ENCODE peak calls at places on chromosomes 16 and 17, in eight cellular contexts. C is SK-N-MC, B is GM12891, J is stomach, H is HCT116, O is esophagus muscularis mucosa, K is H1, W is sigmoid colon. I is an unnamed sample.

GRCh38 chr17:43360376-43360738 is 38.4 kb upstream of the ARL4D start:
- DNase-seq in C (no peak), B (no peak), J (peak; percentile 59), H (no peak), O (peak; percentile 92), K (no peak), W (peak; percentile 88), I (peak; percentile 76)

GRCh38 chr17:42895185-42895555 is 5.4 kb upstream of the G6PC1 start:
- DNase-seq in C (no peak), B (no peak), J (peak; percentile 72), H (peak; percentile 8), O (peak; percentile 93), K (no peak), W (peak; percentile 90), I (peak; percentile 10)

GRCh38 chr16:5865231-5865630 is 767.6 kb upstream of the EEF2KMT start:
- DNase-seq in C (no peak), B (no peak), J (no peak), H (no peak), O (no peak), K (no peak), W (no peak), I (no peak)

GRCh38 chr17:81121841-81122733 is 43.2 kb upstream of the PVALEF start:
- DNase-seq in C (no peak), B (no peak), J (no peak), H (no peak), O (no peak), K (no peak), W (no peak), I (no peak)

GRCh38 chr17:76523084-76524037 is 14.1 kb downstream of the CYGB start:
- DNase-seq in C (no peak), B (peak; percentile 83), J (peak; percentile 83), H (peak; percentile 58), O (no peak), K (peak; percentile 49), W (peak; percentile 85), I (peak; percentile 46)

GRCh38 chr16:19118938-19119431 is 5.2 kb downstream of the ITPRIPL2 start:
- DNase-seq in C (no peak), B (no peak), J (no peak), H (no peak), O (no peak), K (no peak), W (peak; percentile 81), I (no peak)

GRCh38 chr17:31390748-31391495 is 553 bp upstream of the RAB11FIP4 start:
- DNase-seq in C (no peak), B (no peak), J (peak; percentile 23), H (no peak), O (peak; percentile 77), K (no peak), W (no peak), I (no peak)

GRCh38 chr17:75842411-75842810 is 1.8 kb downstream of the UNC13D start:
- DNase-seq in C (no peak), B (no peak), J (no peak), H (no peak), O (no peak), K (no peak), W (peak; percentile 65), I (no peak)

GRCh38 chr16:48676836-48677235 is 66.9 kb upstream of the N4BP1 start:
- DNase-seq in C (peak; percentile 48), B (no peak), J (no peak), H (no peak), O (no peak), K (no peak), W (no peak), I (no peak)

GRCh38 chr17:76714822-76715461 is 4.2 kb upstream of the MXRA7 start:
- DNase-seq in C (no peak), B (no peak), J (peak; percentile 72), H (no peak), O (no peak), K (no peak), W (peak; percentile 80), I (no peak)

GRCh38 chr17:17175917-17176316 is 30.2 kb downstream of the PLD6 start:
- DNase-seq in C (no peak), B (no peak), J (no peak), H (no peak), O (no peak), K (no peak), W (no peak), I (no peak)

GRCh38 chr16:59154295-59154694 is 420.2 kb upstream of the GOT2 start:
- DNase-seq in C (no peak), B (no peak), J (no peak), H (no peak), O (no peak), K (no peak), W (no peak), I (no peak)

GRCh38 chr16:82657239-82657638 is 30.5 kb downstream of the CDH13 start:
- DNase-seq in C (no peak), B (no peak), J (no peak), H (no peak), O (no peak), K (no peak), W (no peak), I (no peak)
- TF ChIP-seq POLR2AphosphoS5 in C (no peak), B (no peak), J (no peak), H (no peak), O (no peak), K (no peak), W (no peak), I (no peak)

GRCh38 chr16:87836844-87837581 is 32.3 kb downstream of the SLC7A5 start:
- DNase-seq in C (no peak), B (no peak), J (no peak), H (no peak), O (no peak), K (no peak), W (no peak), I (no peak)
- TF ChIP-seq POLR2AphosphoS5 in C (no peak), B (no peak), J (no peak), H (peak; percentile 28), O (no peak), K (no peak), W (no peak), I (peak; percentile 41)

GRCh38 chr17:2075336-2076056 is 20.6 kb downstream of the HIC1 start:
- DNase-seq in C (no peak), B (no peak), J (no peak), H (no peak), O (no peak), K (no peak), W (peak; percentile 77), I (no peak)
- TF ChIP-seq POLR2AphosphoS5 in C (no peak), B (no peak), J (no peak), H (no peak), O (no peak), K (no peak), W (no peak), I (no peak)

GRCh38 chr17:49567871-49568694 is 7.6 kb upstream of the NXPH3 start:
- DNase-seq in C (no peak), B (peak; percentile 73), J (peak; percentile 93), H (peak; percentile 81), O (peak; percentile 97), K (no peak), W (peak; percentile 96), I (no peak)
- TF ChIP-seq POLR2AphosphoS5 in C (no peak), B (no peak), J (no peak), H (no peak), O (peak; percentile 37), K (no peak), W (no peak), I (no peak)